ENCODE peak calls at places on chromosomes 12 and 14, in eight cellular contexts. One of them, this sample, is unnamed.

GRCh38 chr12:106161491-106161890 is 22.7 kb upstream of the NUAK1 start:
- DNase-seq in HL-60: no peak
- DNase-seq in heart right ventricle: no peak
- DNase-seq in mucosa of descending colon: no peak
- DNase-seq in cardiac fibroblast: no peak
- DNase-seq in tibial nerve: no peak
- DNase-seq in fibroblast of the aortic adventitia: no peak
- DNase-seq in lung: no peak
- DNase-seq in this sample: no peak

GRCh38 chr12:19166956-19167355 is 37.4 kb downstream of the PLEKHA5 start:
- DNase-seq in lung: no peak
- DNase-seq in tibial nerve: no peak
- DNase-seq in cardiac fibroblast: no peak
- DNase-seq in mucosa of descending colon: no peak
- DNase-seq in HL-60: no peak
- DNase-seq in heart right ventricle: no peak
- DNase-seq in fibroblast of the aortic adventitia: no peak
- DNase-seq in this sample: no peak

GRCh38 chr12:113831486-113831885 is 134.6 kb downstream of the RBM19 start:
- DNase-seq in cardiac fibroblast: no peak
- DNase-seq in HL-60: no peak
- DNase-seq in fibroblast of the aortic adventitia: no peak
- DNase-seq in tibial nerve: no peak
- DNase-seq in heart right ventricle: no peak
- DNase-seq in lung: no peak
- DNase-seq in mucosa of descending colon: no peak
- DNase-seq in this sample: no peak

GRCh38 chr12:72297666-72298065 is 25.5 kb downstream of the TRHDE start:
- DNase-seq in HL-60: no peak
- DNase-seq in mucosa of descending colon: no peak
- DNase-seq in tibial nerve: no peak
- DNase-seq in cardiac fibroblast: no peak
- DNase-seq in fibroblast of the aortic adventitia: no peak
- DNase-seq in lung: no peak
- DNase-seq in heart right ventricle: no peak
- DNase-seq in this sample: no peak

GRCh38 chr12:80877706-80878384 is 59.9 kb downstream of the LIN7A start:
- DNase-seq in tibial nerve: no peak
- DNase-seq in mucosa of descending colon: no peak
- DNase-seq in HL-60: no peak
- DNase-seq in lung: no peak
- DNase-seq in fibroblast of the aortic adventitia: peak
- DNase-seq in heart right ventricle: no peak
- DNase-seq in cardiac fibroblast: peak
- DNase-seq in this sample: no peak

GRCh38 chr12:105083041-105083440 is 1.2 kb downstream of the ALDH1L2 start:
- DNase-seq in tibial nerve: no peak
- DNase-seq in mucosa of descending colon: no peak
- DNase-seq in heart right ventricle: no peak
- DNase-seq in lung: no peak
- DNase-seq in cardiac fibroblast: peak
- DNase-seq in fibroblast of the aortic adventitia: no peak
- DNase-seq in HL-60: no peak
- DNase-seq in this sample: no peak

GRCh38 chr12:90622431-90622830 is 332.5 kb downstream of the CCER1 start:
- DNase-seq in HL-60: no peak
- DNase-seq in tibial nerve: no peak
- DNase-seq in heart right ventricle: no peak
- DNase-seq in cardiac fibroblast: peak
- DNase-seq in fibroblast of the aortic adventitia: peak
- DNase-seq in lung: no peak
- DNase-seq in mucosa of descending colon: no peak
- DNase-seq in this sample: peak

GRCh38 chr12:59927041-59927440 is 331.2 kb downstream of the SLC16A7 start:
- DNase-seq in tibial nerve: no peak
- DNase-seq in HL-60: no peak
- DNase-seq in cardiac fibroblast: no peak
- DNase-seq in fibroblast of the aortic adventitia: no peak
- DNase-seq in heart right ventricle: no peak
- DNase-seq in mucosa of descending colon: no peak
- DNase-seq in lung: no peak
- DNase-seq in this sample: peak

GRCh38 chr12:5827591-5827990 is 117.5 kb downstream of the ANO2 start:
- DNase-seq in lung: no peak
- DNase-seq in mucosa of descending colon: no peak
- DNase-seq in fibroblast of the aortic adventitia: no peak
- DNase-seq in cardiac fibroblast: no peak
- DNase-seq in HL-60: no peak
- DNase-seq in heart right ventricle: no peak
- DNase-seq in tibial nerve: no peak
- DNase-seq in this sample: no peak

GRCh38 chr14:54366726-54367707 is 29.8 kb upstream of the CDKN3 start:
- DNase-seq in heart right ventricle: no peak
- DNase-seq in cardiac fibroblast: peak
- DNase-seq in HL-60: no peak
- DNase-seq in tibial nerve: no peak
- DNase-seq in lung: no peak
- DNase-seq in mucosa of descending colon: no peak
- DNase-seq in fibroblast of the aortic adventitia: peak
- DNase-seq in this sample: peak

GRCh38 chr12:2957816-2958431 is 1.3 kb upstream of the TEAD4 start:
- DNase-seq in heart right ventricle: no peak
- DNase-seq in mucosa of descending colon: no peak
- DNase-seq in tibial nerve: no peak
- DNase-seq in cardiac fibroblast: no peak
- DNase-seq in lung: no peak
- DNase-seq in fibroblast of the aortic adventitia: no peak
- DNase-seq in HL-60: no peak
- DNase-seq in this sample: peak
- H3K4me3 ChIP-seq in heart right ventricle: peak
- H3K4me3 ChIP-seq in mucosa of descending colon: no peak
- H3K4me3 ChIP-seq in tibial nerve: no peak
- H3K4me3 ChIP-seq in cardiac fibroblast: peak
- H3K4me3 ChIP-seq in lung: peak
- H3K4me3 ChIP-seq in fibroblast of the aortic adventitia: peak
- H3K4me3 ChIP-seq in HL-60: no peak
- H3K4me3 ChIP-seq in this sample: peak

DNA sequence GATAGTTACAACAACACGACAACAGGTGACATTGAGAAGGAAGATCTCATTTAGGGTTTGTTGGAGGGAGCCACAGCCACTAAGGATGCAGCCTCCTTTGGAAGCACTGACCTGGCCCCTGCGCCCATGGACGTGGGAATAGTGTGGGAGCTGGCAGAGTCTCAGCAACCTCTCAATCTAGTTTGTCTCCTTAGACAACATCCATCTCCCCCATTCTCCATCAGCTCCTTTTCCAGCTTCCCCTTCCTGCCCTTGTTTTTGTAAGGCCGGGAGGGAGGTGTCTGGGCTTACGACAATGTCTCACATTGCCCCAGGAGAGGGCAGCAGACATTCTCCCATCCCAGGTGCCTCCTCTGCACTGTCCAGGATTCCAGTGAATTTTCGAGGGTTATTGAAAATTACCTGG is 170.2 kb upstream of the PZP start:
- DNase-seq in heart right ventricle: no peak
- DNase-seq in fibroblast of the aortic adventitia: no peak
- DNase-seq in mucosa of descending colon: no peak
- DNase-seq in cardiac fibroblast: no peak
- DNase-seq in lung: no peak
- DNase-seq in HL-60: no peak
- DNase-seq in tibial nerve: no peak
- DNase-seq in this sample: peak
- TF ChIP-seq CTCF in heart right ventricle: peak
- TF ChIP-seq CTCF in fibroblast of the aortic adventitia: peak
- TF ChIP-seq CTCF in mucosa of descending colon: no peak
- TF ChIP-seq CTCF in cardiac fibroblast: no peak
- TF ChIP-seq CTCF in lung: no peak
- TF ChIP-seq CTCF in HL-60: no peak
- TF ChIP-seq CTCF in tibial nerve: no peak
- TF ChIP-seq CTCF in this sample: peak

GRCh38 chr12:46449856-46450255 is 77.3 kb upstream of the SLC38A2 start:
- DNase-seq in cardiac fibroblast: no peak
- DNase-seq in HL-60: no peak
- DNase-seq in lung: no peak
- DNase-seq in mucosa of descending colon: no peak
- DNase-seq in heart right ventricle: no peak
- DNase-seq in fibroblast of the aortic adventitia: no peak
- DNase-seq in tibial nerve: no peak
- DNase-seq in this sample: no peak

GRCh38 chr12:46450279-46450748 is 77.7 kb upstream of the SLC38A2 start:
- DNase-seq in mucosa of descending colon: peak
- DNase-seq in tibial nerve: peak
- DNase-seq in HL-60: no peak
- DNase-seq in lung: peak
- DNase-seq in heart right ventricle: peak
- DNase-seq in fibroblast of the aortic adventitia: no peak
- DNase-seq in cardiac fibroblast: peak
- DNase-seq in this sample: peak

GRCh38 chr12:46452061-46452615 is 79.6 kb upstream of the SLC38A2 start:
- DNase-seq in HL-60: no peak
- DNase-seq in tibial nerve: no peak
- DNase-seq in lung: no peak
- DNase-seq in mucosa of descending colon: no peak
- DNase-seq in cardiac fibroblast: no peak
- DNase-seq in fibroblast of the aortic adventitia: peak
- DNase-seq in heart right ventricle: no peak
- DNase-seq in this sample: peak

GRCh38 chr12:46452776-46453175 is 80.2 kb upstream of the SLC38A2 start:
- DNase-seq in HL-60: no peak
- DNase-seq in lung: no peak
- DNase-seq in tibial nerve: no peak
- DNase-seq in cardiac fibroblast: no peak
- DNase-seq in mucosa of descending colon: no peak
- DNase-seq in heart right ventricle: no peak
- DNase-seq in fibroblast of the aortic adventitia: no peak
- DNase-seq in this sample: peak

DNA sequence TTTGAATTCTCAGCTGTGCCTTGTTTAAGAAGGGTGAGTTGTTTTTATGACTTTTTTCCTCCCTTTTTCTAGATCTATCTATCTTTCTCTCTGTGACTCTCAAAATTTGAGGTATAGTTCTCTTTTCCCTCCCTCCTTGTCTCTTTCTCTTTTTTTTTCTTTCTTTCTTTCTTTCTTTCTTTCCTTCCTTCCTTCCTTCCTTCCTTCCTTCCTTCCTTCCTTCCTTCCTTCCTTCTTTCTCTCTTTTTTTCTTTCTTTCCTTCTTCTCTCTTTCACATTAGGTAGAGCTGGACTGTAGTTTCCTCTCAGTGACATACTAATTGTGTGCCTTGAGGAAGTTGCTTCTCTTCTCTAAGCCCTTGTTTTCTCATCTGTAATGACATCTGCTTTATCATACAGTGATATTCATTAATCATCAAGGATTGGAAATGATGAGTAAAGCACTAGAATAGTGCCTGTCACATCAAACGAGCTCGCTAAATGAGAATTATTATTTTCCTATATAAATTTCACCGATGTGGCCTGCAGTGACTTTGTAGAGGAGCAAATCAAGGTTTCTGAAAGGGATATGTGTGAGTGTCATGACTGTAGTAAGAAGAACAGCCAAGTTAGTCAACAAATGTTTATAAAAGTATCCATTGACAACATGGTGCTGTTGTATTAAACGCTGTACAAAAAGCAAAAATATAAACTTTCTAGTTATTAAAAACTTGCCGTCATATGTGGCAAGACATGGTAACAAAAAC is 78.9 kb upstream of the SLC38A2 start:
- DNase-seq in cardiac fibroblast: no peak
- DNase-seq in heart right ventricle: no peak
- DNase-seq in fibroblast of the aortic adventitia: no peak
- DNase-seq in HL-60: no peak
- DNase-seq in mucosa of descending colon: no peak
- DNase-seq in tibial nerve: no peak
- DNase-seq in lung: no peak
- DNase-seq in this sample: peak
- H3K4me3 ChIP-seq in cardiac fibroblast: no peak
- H3K4me3 ChIP-seq in heart right ventricle: no peak
- H3K4me3 ChIP-seq in fibroblast of the aortic adventitia: no peak
- H3K4me3 ChIP-seq in HL-60: no peak
- H3K4me3 ChIP-seq in mucosa of descending colon: no peak
- H3K4me3 ChIP-seq in tibial nerve: no peak
- H3K4me3 ChIP-seq in lung: no peak
- H3K4me3 ChIP-seq in this sample: no peak

GRCh38 chr12:57627504-57628279 is 5.3 kb downstream of the B4GALNT1 start:
- DNase-seq in heart right ventricle: no peak
- DNase-seq in tibial nerve: no peak
- DNase-seq in lung: no peak
- DNase-seq in cardiac fibroblast: no peak
- DNase-seq in fibroblast of the aortic adventitia: no peak
- DNase-seq in mucosa of descending colon: no peak
- DNase-seq in HL-60: no peak
- DNase-seq in this sample: no peak
- TF ChIP-seq CTCF in heart right ventricle: no peak
- TF ChIP-seq CTCF in tibial nerve: no peak
- TF ChIP-seq CTCF in lung: no peak
- TF ChIP-seq CTCF in cardiac fibroblast: no peak
- TF ChIP-seq CTCF in fibroblast of the aortic adventitia: no peak
- TF ChIP-seq CTCF in mucosa of descending colon: no peak
- TF ChIP-seq CTCF in HL-60: no peak
- TF ChIP-seq CTCF in this sample: no peak

DNA sequence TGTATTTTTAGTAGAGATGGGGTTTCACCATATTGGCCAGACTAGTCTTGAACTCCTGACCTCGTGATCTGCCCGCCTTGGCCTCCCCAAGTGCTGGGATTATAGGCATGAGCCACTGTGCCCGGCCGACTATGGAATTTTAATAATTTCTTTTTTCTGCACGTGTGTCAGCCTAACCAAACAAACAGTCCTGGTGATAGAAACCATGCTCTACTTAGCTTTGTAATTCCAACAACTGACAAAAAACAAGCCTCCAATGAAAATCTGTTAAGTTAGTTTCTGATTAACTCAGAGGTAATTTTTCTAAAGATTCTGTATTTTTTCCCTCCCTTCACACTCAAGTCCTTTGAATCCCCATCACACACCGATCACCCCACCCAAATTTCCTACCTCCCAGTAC is 15.3 kb downstream of the COQ10A start:
- DNase-seq in heart right ventricle: no peak
- DNase-seq in lung: no peak
- DNase-seq in mucosa of descending colon: no peak
- DNase-seq in HL-60: no peak
- DNase-seq in fibroblast of the aortic adventitia: no peak
- DNase-seq in cardiac fibroblast: no peak
- DNase-seq in tibial nerve: no peak
- DNase-seq in this sample: no peak
- H3K4me3 ChIP-seq in heart right ventricle: no peak
- H3K4me3 ChIP-seq in lung: no peak
- H3K4me3 ChIP-seq in mucosa of descending colon: no peak
- H3K4me3 ChIP-seq in HL-60: no peak
- H3K4me3 ChIP-seq in fibroblast of the aortic adventitia: no peak
- H3K4me3 ChIP-seq in cardiac fibroblast: no peak
- H3K4me3 ChIP-seq in tibial nerve: no peak
- H3K4me3 ChIP-seq in this sample: no peak